ENCODE peak calls at places on chromosomes 5 and 9, in six cellular contexts. K, A, B, M, J and Y are unnamed samples.

GRCh38 chr5:149126898-149127297 is 14.4 kb upstream of the ABLIM3 start:
- DNase-seq in K (no peak), A (peak), B (peak), M (no peak), J (no peak), Y (no peak)

GRCh38 chr5:173672891-173673290 is 56.4 kb upstream of the BOD1 start:
- DNase-seq in K (no peak), A (no peak), B (no peak), M (no peak), J (no peak), Y (no peak)

GRCh38 chr9:16639644-16640043 is 230.8 kb downstream of the BNC2 start:
- DNase-seq in K (no peak), A (no peak), B (no peak), M (no peak), J (no peak), Y (no peak)

GRCh38 chr9:95264954-95265615 is 52.4 kb downstream of the FANCC start:
- DNase-seq in K (no peak), A (peak), B (peak), M (no peak), J (peak), Y (no peak)

GRCh38 chr5:89613222-89613956 is 730.4 kb upstream of the MEF2C start:
- DNase-seq in K (no peak), A (peak), B (no peak), M (no peak), J (no peak), Y (no peak)

GRCh38 chr9:89806371-89807100 is 201.7 kb downstream of the GADD45G start:
- DNase-seq in K (no peak), A (peak), B (peak), M (no peak), J (no peak), Y (no peak)

GRCh38 chr5:173884402-173885053 is 3.6 kb upstream of the CPEB4 start:
- DNase-seq in K (no peak), A (no peak), B (no peak), M (no peak), J (no peak), Y (no peak)

GRCh38 chr5:37575541-37576489 is 196.7 kb downstream of the WDR70 start:
- DNase-seq in K (no peak), A (no peak), B (peak), M (no peak), J (no peak), Y (no peak)

GRCh38 chr9:1267581-1267980 is 217.4 kb downstream of the DMRT2 start:
- DNase-seq in K (no peak), A (no peak), B (no peak), M (no peak), J (no peak), Y (no peak)

GRCh38 chr9:2469681-2470141 is 151.9 kb upstream of the VLDLR start:
- DNase-seq in K (no peak), A (peak), B (peak), M (no peak), J (no peak), Y (no peak)

GRCh38 chr5:73152411-73153388 is 20.3 kb upstream of the TMEM174 start:
- DNase-seq in K (no peak), A (no peak), B (no peak), M (no peak), J (no peak), Y (no peak)

GRCh38 chr5:113510836-113511451 is 2.5 kb upstream of the YTHDC2 start:
- DNase-seq in K (no peak), A (peak), B (peak), M (no peak), J (no peak), Y (peak)

GRCh38 chr5:77101298-77101697 is 14.2 kb upstream of the ZBED3 start:
- DNase-seq in K (no peak), A (peak), B (peak), M (no peak), J (peak), Y (no peak)

GRCh38 chr9:128323192-128323730 is 622 bp downstream of the COQ4 start:
- DNase-seq in K (no peak), A (peak), B (peak), M (no peak), J (no peak), Y (no peak)

GRCh38 chr5:79518718-79519117 is 4.8 kb upstream of the HOMER1 start:
- DNase-seq in K (no peak), A (no peak), B (no peak), M (no peak), J (no peak), Y (no peak)

GRCh38 chr9:137226338-137227056 is 805 bp upstream of the RNF224 start:
- DNase-seq in K (no peak), A (no peak), B (no peak), M (no peak), J (no peak), Y (no peak)

GRCh38 chr5:438481-438981 is 4.4 kb upstream of the EXOC3 start:
- DNase-seq in K (no peak), A (no peak), B (no peak), M (no peak), J (no peak), Y (no peak)

GRCh38 chr5:112581811-112582320 is 155.8 kb upstream of the APC start:
- DNase-seq in K (no peak), A (no peak), B (no peak), M (no peak), J (no peak), Y (no peak)

GRCh38 chr9:128724744-128725211 is 851 bp upstream of the ZDHHC12 start:
- DNase-seq in K (peak), A (peak), B (peak), M (peak), J (no peak), Y (peak)

GRCh38 chr9:18568969-18569368 is 95.0 kb downstream of the ADAMTSL1 start:
- DNase-seq in K (no peak), A (peak), B (no peak), M (no peak), J (no peak), Y (no peak)

GRCh38 chr5:173662896-173663809 is 46.7 kb upstream of the BOD1 start:
- DNase-seq in K (no peak), A (no peak), B (no peak), M (no peak), J (no peak), Y (no peak)

GRCh38 chr5:173457482-173457881 is 129.3 kb upstream of the STC2 start:
- DNase-seq in K (no peak), A (no peak), B (peak), M (peak), J (no peak), Y (no peak)

GRCh38 chr5:125575561-125576504 is 829.4 kb upstream of the ZNF608 start:
- DNase-seq in K (no peak), A (no peak), B (no peak), M (no peak), J (no peak), Y (peak)

GRCh38 chr5:28164568-28164967 is 1126.2 kb upstream of the CDH9 start:
- DNase-seq in K (no peak), A (no peak), B (no peak), M (no peak), J (no peak), Y (no peak)

GRCh38 chr9:129143031-129143441 is 31.8 kb downstream of the PTPA start:
- DNase-seq in K (peak), A (peak), B (peak), M (peak), J (peak), Y (peak)

GRCh38 chr9:18362901-18363685 is 110.9 kb upstream of the ADAMTSL1 start:
- DNase-seq in K (no peak), A (peak), B (peak), M (no peak), J (no peak), Y (peak)

GRCh38 chr9:18320046-18320445 is 153.9 kb upstream of the ADAMTSL1 start:
- DNase-seq in K (no peak), A (peak), B (peak), M (no peak), J (no peak), Y (no peak)

GRCh38 chr5:173627860-173628392 is 11.5 kb upstream of the BOD1 start:
- DNase-seq in K (no peak), A (no peak), B (no peak), M (no peak), J (no peak), Y (no peak)

GRCh38 chr9:98368366-98369065 is 113.1 kb upstream of the TBC1D2 start:
- DNase-seq in K (no peak), A (no peak), B (peak), M (no peak), J (no peak), Y (no peak)

DNA sequence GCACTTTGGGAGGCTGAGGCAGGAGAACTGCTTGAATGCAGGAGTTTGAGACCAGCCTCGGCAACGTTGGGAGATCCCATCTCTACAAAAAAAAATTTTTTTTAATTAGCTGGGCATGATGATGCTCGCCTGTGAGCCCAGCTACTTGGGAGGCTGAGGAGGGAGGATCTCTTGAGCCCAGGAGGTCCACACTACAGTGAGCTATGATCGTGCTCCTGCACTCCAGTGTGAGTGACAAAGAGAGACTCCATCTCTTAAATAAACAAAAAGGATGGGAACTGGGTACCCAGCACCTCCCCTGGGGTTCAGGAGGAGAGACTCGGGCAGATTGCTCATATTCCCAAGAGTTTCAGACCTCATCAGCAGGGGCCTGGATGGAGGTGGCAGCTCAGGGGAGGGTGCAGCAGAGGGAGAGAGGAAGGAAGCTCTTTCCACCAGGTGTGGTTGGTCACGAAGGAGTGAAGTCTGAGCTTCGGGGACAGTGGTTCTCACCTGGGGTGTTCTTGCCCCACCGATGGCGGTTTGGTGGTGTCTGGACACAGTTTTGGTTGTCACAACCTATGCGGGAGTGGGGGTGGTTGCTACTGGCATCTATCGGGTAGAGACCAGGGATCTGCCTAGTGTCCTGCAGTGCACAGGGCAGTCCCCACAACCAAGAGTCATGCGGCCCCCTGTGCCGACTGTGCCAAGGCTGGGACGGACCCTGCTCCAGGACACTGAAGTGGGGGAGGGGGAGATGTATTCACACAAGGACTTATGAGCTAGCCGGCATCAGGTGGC is 72.7 kb downstream of the ANKRD33B start:
- DNase-seq in K (no peak), A (no peak), B (no peak), M (no peak), J (no peak), Y (no peak)
- H3K4me3 ChIP-seq in K (no peak), A (no peak), B (no peak), M (no peak), J (no peak), Y (no peak)

GRCh38 chr5:178831049-178831448 is 28.7 kb upstream of the ZNF354B start:
- DNase-seq in K (no peak), A (no peak), B (no peak), M (no peak), J (no peak), Y (no peak)
- TF ChIP-seq CTCF in K (no peak), A (no peak), B (no peak), M (no peak), J (no peak), Y (no peak)

DNA sequence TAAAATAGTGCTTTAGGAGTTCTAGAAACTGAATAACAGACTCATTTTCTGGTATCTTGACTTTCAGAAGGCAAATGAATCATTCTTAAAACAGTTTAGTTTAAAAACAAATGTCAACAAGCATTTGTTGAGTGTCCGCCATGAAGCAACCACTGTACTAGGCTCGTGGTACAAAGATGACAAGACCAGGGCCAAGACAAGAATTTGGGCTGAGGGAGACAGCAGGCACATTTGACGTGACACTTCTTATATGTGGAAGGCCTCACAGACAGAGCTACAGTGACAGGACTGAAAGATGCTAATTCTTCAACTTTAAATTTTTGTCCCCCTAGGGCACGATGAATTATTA is 14.4 kb upstream of the ZNF131 start:
- DNase-seq in K (no peak), A (peak), B (no peak), M (no peak), J (no peak), Y (no peak)
- H3K4me3 ChIP-seq in K (no peak), A (no peak), B (no peak), M (no peak), J (no peak), Y (no peak)

DNA sequence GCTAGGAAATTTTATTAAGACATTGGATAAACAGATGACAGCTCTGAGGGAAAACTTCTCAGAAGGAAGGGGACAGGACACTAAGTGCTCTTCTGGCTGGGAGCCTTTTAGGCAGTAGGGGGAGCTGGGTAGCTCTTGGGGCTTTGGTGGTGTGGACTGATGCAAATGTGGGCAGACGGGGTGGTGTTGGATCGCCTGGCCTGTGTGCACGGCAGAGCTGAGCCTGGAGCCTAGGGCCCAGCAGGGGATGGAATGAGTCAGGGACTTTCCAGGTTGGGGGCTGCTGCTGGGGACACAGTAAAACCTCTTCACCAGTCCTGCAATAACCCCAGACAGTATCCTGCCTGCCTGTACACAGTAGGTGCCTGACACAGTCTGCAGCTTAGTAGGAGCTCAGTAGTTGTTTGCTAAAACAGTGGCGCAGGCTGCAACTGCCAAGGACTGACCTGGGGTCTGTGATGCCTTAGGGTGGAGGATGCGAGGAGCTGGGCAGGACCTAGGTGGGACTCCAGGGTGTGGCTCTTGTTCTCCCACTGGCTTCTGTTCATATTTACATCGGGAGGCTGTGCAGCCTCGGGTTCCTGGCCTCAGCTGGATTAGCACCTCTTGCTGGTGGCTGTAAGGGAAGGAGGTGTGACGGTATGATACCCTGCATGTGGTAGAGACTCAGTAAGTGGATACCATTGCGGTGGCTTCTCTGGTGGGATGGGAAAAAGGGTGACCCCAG is 83.8 kb downstream of the DAB2IP start:
- DNase-seq in K (peak), A (peak), B (peak), M (no peak), J (peak), Y (no peak)
- TF ChIP-seq CTCF in K (peak), A (peak), B (peak), M (peak), J (peak), Y (peak)